ENCODE peak calls at places on chromosomes 3 and 15, in seven cellular contexts. U is KBM-7, S is activated gamma-delta T cell, N is RPMI7951, C is NCI-H1092 treated with DMSO at 0.1 percent for 48 hours, Z is fibroblast of lung, Y is EL. E is an unnamed sample.

GRCh38 chr15:91855684-91856553 is 2.4 kb downstream of the SLCO3A1 start:
- DNase-seq in U (no peak), S (no peak), N (no peak), C (peak; percentile 62), Z (no peak), Y (no peak), E (no peak)

GRCh38 chr3:43754316-43754715 is 63.6 kb downstream of the ABHD5 start:
- DNase-seq in U (no peak), S (no peak), N (peak; percentile 53), C (no peak), Z (no peak), Y (peak; percentile 72), E (no peak)

GRCh38 chr15:91263632-91264477 is 163.8 kb downstream of the SV2B start:
- DNase-seq in U (peak; percentile 64), S (no peak), N (peak; percentile 18), C (no peak), Z (no peak), Y (peak; percentile 9), E (peak; percentile 14)

GRCh38 chr3:194003128-194004057 is 132.6 kb upstream of the HES1 start:
- DNase-seq in U (peak; percentile 80), S (no peak), N (peak; percentile 99), C (peak; percentile 67), Z (peak; percentile 95), Y (peak; percentile 93), E (peak; percentile 99)

GRCh38 chr15:42315435-42316020 is 42.3 kb upstream of the TMEM87A start:
- DNase-seq in U (no peak), S (no peak), N (no peak), C (no peak), Z (no peak), Y (no peak), E (no peak)

GRCh38 chr15:63374686-63375520 is 6.7 kb downstream of the CA12 start:
- DNase-seq in U (no peak), S (no peak), N (peak; percentile 84), C (peak; percentile 11), Z (peak; percentile 78), Y (peak; percentile 78), E (peak; percentile 79)

GRCh38 chr3:71064976-71065763 is 518.4 kb downstream of the FOXP1 start:
- DNase-seq in U (peak; percentile 61), S (peak; percentile 67), N (peak; percentile 44), C (peak; percentile 48), Z (peak; percentile 55), Y (peak; percentile 62), E (peak; percentile 49)

GRCh38 chr15:78130466-78131294 is 565 bp downstream of the CIB2 start:
- DNase-seq in U (no peak), S (peak; percentile 56), N (no peak), C (peak; percentile 8), Z (no peak), Y (no peak), E (no peak)

GRCh38 chr3:125045965-125046364 is 9.8 kb downstream of the HEG1 start:
- DNase-seq in U (no peak), S (no peak), N (peak; percentile 88), C (no peak), Z (peak; percentile 78), Y (peak; percentile 88), E (peak; percentile 77)

GRCh38 chr3:127438951-127439350 is 151.1 kb upstream of the PRR20G start:
- DNase-seq in U (no peak), S (no peak), N (no peak), C (no peak), Z (no peak), Y (no peak), E (no peak)

GRCh38 chr3:157160652-157161480 is 919 bp upstream of the CCNL1 start:
- DNase-seq in U (peak; percentile 86), S (peak; percentile 21), N (peak; percentile 95), C (no peak), Z (peak; percentile 96), Y (peak; percentile 91), E (peak; percentile 97)

GRCh38 chr15:93800805-93801204 is 430.6 kb upstream of the MCTP2 start:
- DNase-seq in U (no peak), S (no peak), N (no peak), C (no peak), Z (no peak), Y (no peak), E (no peak)

GRCh38 chr3:28867836-28868235 is 413.0 kb upstream of the RBMS3 start:
- DNase-seq in U (no peak), S (no peak), N (no peak), C (no peak), Z (no peak), Y (no peak), E (no peak)

GRCh38 chr15:67322481-67322880 is 67.9 kb downstream of the IQCH start:
- DNase-seq in U (no peak), S (no peak), N (no peak), C (no peak), Z (peak; percentile 44), Y (peak; percentile 3), E (no peak)

GRCh38 chr3:183500981-183501704 is 54.4 kb downstream of the KLHL6 start:
- DNase-seq in U (no peak), S (no peak), N (no peak), C (no peak), Z (no peak), Y (no peak), E (no peak)

GRCh38 chr15:75785771-75786563 is 57.3 kb upstream of the UBE2Q2 start:
- DNase-seq in U (peak; percentile 26), S (no peak), N (peak; percentile 32), C (peak; percentile 61), Z (peak; percentile 1), Y (no peak), E (peak; percentile 7)

GRCh38 chr15:40843885-40844542 is at the start of gene SPINT1:
- DNase-seq in U (peak; percentile 14), S (no peak), N (no peak), C (no peak), Z (no peak), Y (peak; percentile 14), E (no peak)

GRCh38 chr3:64291956-64292355 is 66.7 kb upstream of the PRICKLE2 start:
- DNase-seq in U (no peak), S (no peak), N (peak; percentile 26), C (no peak), Z (peak; percentile 88), Y (peak; percentile 60), E (peak; percentile 95)

GRCh38 chr3:50487181-50487580 is 16.3 kb downstream of the CACNA2D2 start:
- DNase-seq in U (no peak), S (no peak), N (no peak), C (no peak), Z (no peak), Y (no peak), E (no peak)

GRCh38 chr3:34634939-34635338 is 836.5 kb downstream of the PDCD6IP start:
- DNase-seq in U (no peak), S (no peak), N (no peak), C (no peak), Z (no peak), Y (no peak), E (no peak)

GRCh38 chr3:71142440-71143161 is 440.9 kb downstream of the FOXP1 start:
- DNase-seq in U (peak; percentile 60), S (no peak), N (peak; percentile 46), C (no peak), Z (no peak), Y (no peak), E (no peak)

GRCh38 chr15:70563561-70564095 is 199.7 kb downstream of the UACA start:
- DNase-seq in U (no peak), S (no peak), N (no peak), C (no peak), Z (no peak), Y (no peak), E (no peak)

GRCh38 chr3:130242850-130243569 is 102.5 kb upstream of the COL6A5 start:
- DNase-seq in U (peak; percentile 23), S (no peak), N (no peak), C (peak; percentile 12), Z (peak; percentile 18), Y (no peak), E (peak; percentile 12)

GRCh38 chr3:172836390-172836997 is 86.0 kb downstream of the ECT2 start:
- DNase-seq in U (peak; percentile 56), S (no peak), N (peak; percentile 49), C (peak; percentile 30), Z (peak; percentile 68), Y (peak; percentile 59), E (peak; percentile 54)

GRCh38 chr15:100658895-100659294 is 56.5 kb downstream of the ASB7 start:
- DNase-seq in U (no peak), S (no peak), N (no peak), C (no peak), Z (no peak), Y (no peak), E (no peak)

GRCh38 chr3:172034786-172035685 is 4.3 kb upstream of the FNDC3B start:
- DNase-seq in U (peak; percentile 72), S (no peak), N (peak; percentile 56), C (peak; percentile 1), Z (no peak), Y (peak; percentile 40), E (no peak)

GRCh38 chr15:22232675-22233074 is 152.3 kb downstream of the OR4M2 start:
- DNase-seq in U (no peak), S (no peak), N (no peak), C (no peak), Z (no peak), Y (no peak), E (no peak)

GRCh38 chr3:66115858-66116654 is 77.3 kb upstream of the MAGI1 start:
- DNase-seq in U (no peak), S (no peak), N (peak; percentile 97), C (no peak), Z (peak; percentile 94), Y (peak; percentile 96), E (peak; percentile 87)

GRCh38 chr3:38205472-38205805 is 40.1 kb downstream of the OXSR1 start:
- DNase-seq in U (no peak), S (no peak), N (no peak), C (no peak), Z (no peak), Y (no peak), E (no peak)

GRCh38 chr3:2656806-2657205 is 453.4 kb downstream of the IL5RA start:
- DNase-seq in U (no peak), S (no peak), N (no peak), C (no peak), Z (peak; percentile 78), Y (no peak), E (peak; percentile 96)

GRCh38 chr3:152650177-152650576 is 184.8 kb upstream of the P2RY1 start:
- DNase-seq in U (no peak), S (no peak), N (peak; percentile 5), C (no peak), Z (peak; percentile 34), Y (no peak), E (no peak)

GRCh38 chr3:127197300-127198150 is 4.6 kb downstream of the PRR23E start:
- DNase-seq in U (no peak), S (no peak), N (no peak), C (no peak), Z (no peak), Y (no peak), E (no peak)

GRCh38 chr15:89746386-89746974 is 4.6 kb downstream of the MESP1 start:
- DNase-seq in U (no peak), S (no peak), N (no peak), C (no peak), Z (no peak), Y (no peak), E (no peak)

GRCh38 chr3:105369501-105370371 is 3.0 kb downstream of the ALCAM start:
- DNase-seq in U (peak; percentile 81), S (peak; percentile 8), N (peak; percentile 79), C (peak; percentile 82), Z (peak; percentile 86), Y (peak; percentile 81), E (peak; percentile 82)